ENCODE peak calls at places on chromosome 18, in nine cellular contexts. K is CD4-positive, alpha-beta T cell; V is cardiac muscle cell; S is NCI-H446; I is activated naive CD4-positive, alpha-beta T cell treated with anti-CD3 and anti-CD28 coated beads, Interleukin-2, amount 50 U/mL, for 72 hours; W is non-pigmented ciliary epithelial cell; C is Right ventricle myocardium superior; X is EH; E is left cardiac atrium. Q is an unnamed sample.
A peak's percentile ranks its signal among the peaks of the same experiment; 100 is the strongest.

GRCh38 chr18:33751613-33752221 is 173.7 kb downstream of the ASXL3 start:
- DNase-seq in V (peak; percentile 29), X (no peak), I (no peak), E (no peak), W (no peak), K (no peak), S (peak; percentile 42), C (no peak), Q (no peak)

GRCh38 chr18:49819768-49820662 is 6.7 kb upstream of the ACAA2 start:
- DNase-seq in C (no peak), V (peak; percentile 27), X (no peak), K (peak; percentile 43), S (no peak), I (no peak), E (no peak), W (no peak), Q (no peak)

GRCh38 chr18:58953627-58954026 is 89.0 kb downstream of the ZNF532 start:
- DNase-seq in W (no peak), K (no peak), V (peak; percentile 39), X (no peak), S (no peak), C (peak; percentile 50), I (no peak), E (peak; percentile 60), Q (no peak)

GRCh38 chr18:45935591-45936335 is 31.4 kb downstream of the EPG5 start:
- DNase-seq in C (no peak), W (peak; percentile 74), X (peak; percentile 64), E (no peak), K (no peak), V (peak; percentile 65), S (no peak), I (no peak), Q (no peak)

GRCh38 chr18:21262979-21263378 is 20.9 kb downstream of the GREB1L start:
- DNase-seq in E (no peak), V (no peak), K (no peak), I (no peak), S (no peak), C (no peak), W (no peak), X (no peak), Q (no peak)

GRCh38 chr18:14907420-14907819 is 159.4 kb downstream of the ANKRD30B start:
- DNase-seq in W (no peak), C (no peak), S (no peak), I (no peak), V (no peak), X (no peak), E (no peak), K (no peak), Q (no peak)

GRCh38 chr18:3151379-3152264 is 68.1 kb downstream of the MYOM1 start:
- DNase-seq in X (peak; percentile 38), V (peak; percentile 57), S (peak; percentile 39), C (no peak), I (no peak), K (no peak), E (no peak), W (no peak), Q (no peak)

GRCh38 chr18:45449761-45450227 is 165.5 kb upstream of the SLC14A2 start:
- DNase-seq in V (peak; percentile 2), K (no peak), E (peak; percentile 69), X (no peak), C (peak; percentile 64), W (no peak), S (peak; percentile 87), I (no peak), Q (peak; percentile 72)

GRCh38 chr18:49656098-49656591 is 94.3 kb downstream of the LIPG start:
- DNase-seq in S (no peak), E (no peak), I (no peak), V (no peak), K (no peak), X (peak; percentile 75), W (peak; percentile 93), C (no peak), Q (no peak)

GRCh38 chr18:13611616-13612110 is 114.7 kb downstream of the FAM210A start:
- DNase-seq in E (peak; percentile 74), V (peak; percentile 83), S (no peak), X (peak; percentile 51), C (peak; percentile 81), I (no peak), K (no peak), W (no peak), Q (peak; percentile 57)

GRCh38 chr18:31581498-31582197 is 10.0 kb upstream of the TTR start:
- DNase-seq in E (no peak), X (peak; percentile 4), K (no peak), I (no peak), S (no peak), V (peak; percentile 53), C (no peak), W (peak; percentile 24), Q (no peak)

GRCh38 chr18:199768-200167 is 41.4 kb downstream of the USP14 start:
- DNase-seq in I (no peak), C (no peak), E (no peak), V (no peak), K (no peak), W (no peak), X (no peak), S (no peak), Q (no peak)

GRCh38 chr18:13235981-13236380 is 17.4 kb downstream of the LDLRAD4 start:
- DNase-seq in X (no peak), S (no peak), W (no peak), V (no peak), K (no peak), E (peak; percentile 78), I (no peak), C (peak; percentile 85), Q (peak; percentile 85)

GRCh38 chr18:43170586-43170985 is 55.1 kb upstream of the RIT2 start:
- DNase-seq in S (no peak), W (no peak), V (no peak), X (no peak), K (no peak), I (no peak), C (no peak), E (no peak), Q (no peak)

GRCh38 chr18:42001801-42002200 is 46.8 kb downstream of the PIK3C3 start:
- DNase-seq in E (no peak), C (no peak), I (no peak), V (peak; percentile 53), X (peak; percentile 21), K (no peak), W (no peak), S (no peak), Q (no peak)

GRCh38 chr18:3966985-3967856 is 487.9 kb downstream of the DLGAP1 start:
- DNase-seq in S (no peak), X (peak; percentile 83), C (peak; percentile 46), V (peak; percentile 9), E (no peak), K (no peak), I (no peak), W (no peak), Q (no peak)

GRCh38 chr18:69898241-69898861 is 49.3 kb downstream of the CD226 start:
- DNase-seq in X (no peak), C (no peak), W (no peak), K (no peak), V (peak; percentile 8), S (no peak), E (no peak), I (peak; percentile 60), Q (no peak)

GRCh38 chr18:22214731-22215528 is 45.5 kb downstream of the GATA6 start:
- DNase-seq in W (no peak), K (no peak), I (no peak), S (no peak), E (no peak), X (peak; percentile 32), C (no peak), V (peak; percentile 72), Q (no peak)

GRCh38 chr18:46518438-46518837 is 138.6 kb downstream of the LOXHD1 start:
- DNase-seq in V (no peak), X (peak; percentile 12), I (no peak), K (no peak), W (no peak), E (peak; percentile 36), S (peak; percentile 8), C (peak; percentile 71), Q (no peak)

Q was measured in tibial artery.